ENCODE peak calls at places on chromosomes 6 and 20, in nine cellular contexts. One of them, this sample, is unnamed.

GRCh38 chr20:50400705-50401045 is 109.5 kb upstream of the PTPN1 start:
- DNase-seq in DMS153: no peak
- DNase-seq in GM03348: no peak
- DNase-seq in amniotic stem cell: no peak
- DNase-seq in SJSA1: no peak
- DNase-seq in NCI-H1105: no peak
- DNase-seq in CD8-positive, alpha-beta T cell: no peak
- DNase-seq in NB4: no peak
- DNase-seq in pons: no peak
- DNase-seq in this sample: no peak

GRCh38 chr20:4748847-4749246 is 27.1 kb downstream of the PRND start:
- DNase-seq in DMS153: no peak
- DNase-seq in GM03348: no peak
- DNase-seq in amniotic stem cell: no peak
- DNase-seq in SJSA1: no peak
- DNase-seq in NCI-H1105: no peak
- DNase-seq in CD8-positive, alpha-beta T cell: no peak
- DNase-seq in NB4: no peak
- DNase-seq in pons: no peak
- DNase-seq in this sample: no peak

GRCh38 chr20:37758332-37758731 is 64.5 kb downstream of the CTNNBL1 start:
- DNase-seq in DMS153: no peak
- DNase-seq in GM03348: no peak
- DNase-seq in amniotic stem cell: no peak
- DNase-seq in SJSA1: no peak
- DNase-seq in NCI-H1105: no peak
- DNase-seq in CD8-positive, alpha-beta T cell: no peak
- DNase-seq in NB4: peak; percentile 3
- DNase-seq in pons: no peak
- DNase-seq in this sample: peak; percentile 11

GRCh38 chr6:34652263-34652662 is 44.3 kb downstream of the ILRUN start:
- DNase-seq in DMS153: no peak
- DNase-seq in GM03348: no peak
- DNase-seq in amniotic stem cell: no peak
- DNase-seq in SJSA1: no peak
- DNase-seq in NCI-H1105: no peak
- DNase-seq in CD8-positive, alpha-beta T cell: no peak
- DNase-seq in NB4: no peak
- DNase-seq in pons: no peak
- DNase-seq in this sample: no peak

GRCh38 chr6:49668083-49668511 is 31.5 kb upstream of the RHAG start:
- DNase-seq in DMS153: no peak
- DNase-seq in GM03348: no peak
- DNase-seq in amniotic stem cell: no peak
- DNase-seq in SJSA1: no peak
- DNase-seq in NCI-H1105: no peak
- DNase-seq in CD8-positive, alpha-beta T cell: no peak
- DNase-seq in NB4: no peak
- DNase-seq in pons: no peak
- DNase-seq in this sample: peak; percentile 5

GRCh38 chr20:50331469-50332251 is 141.0 kb downstream of the CEBPB start:
- DNase-seq in DMS153: no peak
- DNase-seq in GM03348: no peak
- DNase-seq in amniotic stem cell: no peak
- DNase-seq in SJSA1: no peak
- DNase-seq in NCI-H1105: no peak
- DNase-seq in CD8-positive, alpha-beta T cell: no peak
- DNase-seq in NB4: no peak
- DNase-seq in pons: no peak
- DNase-seq in this sample: no peak

GRCh38 chr20:24742436-24742835 is 206.6 kb upstream of the CST7 start:
- DNase-seq in DMS153: no peak
- DNase-seq in GM03348: no peak
- DNase-seq in amniotic stem cell: no peak
- DNase-seq in SJSA1: no peak
- DNase-seq in NCI-H1105: no peak
- DNase-seq in CD8-positive, alpha-beta T cell: no peak
- DNase-seq in NB4: no peak
- DNase-seq in pons: no peak
- DNase-seq in this sample: no peak

GRCh38 chr6:89464295-89464694 is 31.3 kb downstream of the ANKRD6 start:
- DNase-seq in DMS153: no peak
- DNase-seq in GM03348: no peak
- DNase-seq in amniotic stem cell: no peak
- DNase-seq in SJSA1: no peak
- DNase-seq in NCI-H1105: no peak
- DNase-seq in CD8-positive, alpha-beta T cell: no peak
- DNase-seq in NB4: no peak
- DNase-seq in pons: no peak
- DNase-seq in this sample: no peak

GRCh38 chr20:52200870-52201269 is 9.3 kb upstream of the ZFP64 start:
- DNase-seq in DMS153: peak; percentile 32
- DNase-seq in GM03348: no peak
- DNase-seq in amniotic stem cell: no peak
- DNase-seq in SJSA1: no peak
- DNase-seq in NCI-H1105: peak; percentile 20
- DNase-seq in CD8-positive, alpha-beta T cell: no peak
- DNase-seq in NB4: no peak
- DNase-seq in pons: no peak
- DNase-seq in this sample: no peak

GRCh38 chr6:5334341-5334740 is 73.0 kb downstream of the FARS2 start:
- DNase-seq in DMS153: no peak
- DNase-seq in GM03348: no peak
- DNase-seq in amniotic stem cell: no peak
- DNase-seq in SJSA1: no peak
- DNase-seq in NCI-H1105: no peak
- DNase-seq in CD8-positive, alpha-beta T cell: no peak
- DNase-seq in NB4: no peak
- DNase-seq in pons: no peak
- DNase-seq in this sample: no peak

GRCh38 chr20:54103067-54103761 is 32.8 kb upstream of the BCAS1 start:
- DNase-seq in DMS153: peak; percentile 6
- DNase-seq in GM03348: peak; percentile 72
- DNase-seq in amniotic stem cell: peak; percentile 41
- DNase-seq in SJSA1: peak; percentile 80
- DNase-seq in NCI-H1105: peak; percentile 41
- DNase-seq in CD8-positive, alpha-beta T cell: peak; percentile 57
- DNase-seq in NB4: peak; percentile 71
- DNase-seq in pons: peak; percentile 64
- DNase-seq in this sample: peak; percentile 82

GRCh38 chr6:167153523-167153959 is 4.2 kb downstream of the GPR31 start:
- DNase-seq in DMS153: no peak
- DNase-seq in GM03348: no peak
- DNase-seq in amniotic stem cell: no peak
- DNase-seq in SJSA1: peak; percentile 57
- DNase-seq in NCI-H1105: no peak
- DNase-seq in CD8-positive, alpha-beta T cell: no peak
- DNase-seq in NB4: peak; percentile 63
- DNase-seq in pons: peak; percentile 82
- DNase-seq in this sample: no peak

GRCh38 chr6:36755435-36756348 is 58.1 kb downstream of the RAB44 start:
- DNase-seq in DMS153: no peak
- DNase-seq in GM03348: no peak
- DNase-seq in amniotic stem cell: no peak
- DNase-seq in SJSA1: peak; percentile 61
- DNase-seq in NCI-H1105: no peak
- DNase-seq in CD8-positive, alpha-beta T cell: peak; percentile 44
- DNase-seq in NB4: peak; percentile 87
- DNase-seq in pons: no peak
- DNase-seq in this sample: no peak

GRCh38 chr20:61795669-61796630 is 269.7 kb downstream of the TAF4 start:
- DNase-seq in DMS153: no peak
- DNase-seq in GM03348: no peak
- DNase-seq in amniotic stem cell: no peak
- DNase-seq in SJSA1: no peak
- DNase-seq in NCI-H1105: no peak
- DNase-seq in CD8-positive, alpha-beta T cell: no peak
- DNase-seq in NB4: no peak
- DNase-seq in pons: no peak
- DNase-seq in this sample: no peak

GRCh38 chr20:19552144-19552895 is 205.7 kb upstream of the RIN2 start:
- DNase-seq in DMS153: no peak
- DNase-seq in GM03348: no peak
- DNase-seq in amniotic stem cell: no peak
- DNase-seq in SJSA1: no peak
- DNase-seq in NCI-H1105: no peak
- DNase-seq in CD8-positive, alpha-beta T cell: no peak
- DNase-seq in NB4: peak; percentile 5
- DNase-seq in pons: no peak
- DNase-seq in this sample: peak; percentile 75

GRCh38 chr6:116265081-116265829 is 11.4 kb upstream of the TSPYL4 start:
- DNase-seq in DMS153: peak; percentile 17
- DNase-seq in GM03348: no peak
- DNase-seq in amniotic stem cell: no peak
- DNase-seq in SJSA1: no peak
- DNase-seq in NCI-H1105: peak; percentile 55
- DNase-seq in CD8-positive, alpha-beta T cell: no peak
- DNase-seq in NB4: no peak
- DNase-seq in pons: no peak
- DNase-seq in this sample: no peak

GRCh38 chr20:58177799-58178198 is 50.7 kb downstream of the ANKRD60 start:
- DNase-seq in DMS153: no peak
- DNase-seq in GM03348: no peak
- DNase-seq in amniotic stem cell: no peak
- DNase-seq in SJSA1: no peak
- DNase-seq in NCI-H1105: no peak
- DNase-seq in CD8-positive, alpha-beta T cell: no peak
- DNase-seq in NB4: no peak
- DNase-seq in pons: no peak
- DNase-seq in this sample: no peak

GRCh38 chr6:100288311-100288710 is 176.4 kb downstream of the SIM1 start:
- DNase-seq in DMS153: no peak
- DNase-seq in GM03348: no peak
- DNase-seq in amniotic stem cell: no peak
- DNase-seq in SJSA1: no peak
- DNase-seq in NCI-H1105: no peak
- DNase-seq in CD8-positive, alpha-beta T cell: no peak
- DNase-seq in NB4: no peak
- DNase-seq in pons: no peak
- DNase-seq in this sample: no peak

GRCh38 chr20:61954276-61955021 is 111.2 kb downstream of the TAF4 start:
- DNase-seq in DMS153: peak; percentile 73
- DNase-seq in GM03348: no peak
- DNase-seq in amniotic stem cell: no peak
- DNase-seq in SJSA1: peak; percentile 31
- DNase-seq in NCI-H1105: peak; percentile 43
- DNase-seq in CD8-positive, alpha-beta T cell: no peak
- DNase-seq in NB4: no peak
- DNase-seq in pons: no peak
- DNase-seq in this sample: no peak

GRCh38 chr6:160300076-160300695 is 41.6 kb upstream of the SLC22A2 start:
- DNase-seq in DMS153: no peak
- DNase-seq in GM03348: no peak
- DNase-seq in amniotic stem cell: no peak
- DNase-seq in SJSA1: no peak
- DNase-seq in NCI-H1105: no peak
- DNase-seq in CD8-positive, alpha-beta T cell: no peak
- DNase-seq in NB4: no peak
- DNase-seq in pons: no peak
- DNase-seq in this sample: peak; percentile 64

GRCh38 chr6:150303256-150303655 is 65.6 kb upstream of the IYD start:
- DNase-seq in DMS153: no peak
- DNase-seq in GM03348: no peak
- DNase-seq in amniotic stem cell: no peak
- DNase-seq in SJSA1: no peak
- DNase-seq in NCI-H1105: no peak
- DNase-seq in CD8-positive, alpha-beta T cell: no peak
- DNase-seq in NB4: no peak
- DNase-seq in pons: no peak
- DNase-seq in this sample: no peak

GRCh38 chr6:44041461-44042260 is 85.6 kb downstream of the MRPL14 start:
- DNase-seq in DMS153: no peak
- DNase-seq in GM03348: peak; percentile 92
- DNase-seq in amniotic stem cell: peak; percentile 91
- DNase-seq in SJSA1: peak; percentile 96
- DNase-seq in NCI-H1105: no peak
- DNase-seq in CD8-positive, alpha-beta T cell: no peak
- DNase-seq in NB4: peak; percentile 78
- DNase-seq in pons: no peak
- DNase-seq in this sample: peak; percentile 86

GRCh38 chr20:44026932-44027685 is 112.5 kb downstream of the TOX2 start:
- DNase-seq in DMS153: no peak
- DNase-seq in GM03348: peak; percentile 35
- DNase-seq in amniotic stem cell: no peak
- DNase-seq in SJSA1: peak; percentile 33
- DNase-seq in NCI-H1105: no peak
- DNase-seq in CD8-positive, alpha-beta T cell: no peak
- DNase-seq in NB4: no peak
- DNase-seq in pons: peak; percentile 10
- DNase-seq in this sample: no peak

GRCh38 chr20:56515657-56516381 is 8.7 kb upstream of the FAM209A start:
- DNase-seq in DMS153: no peak
- DNase-seq in GM03348: peak; percentile 38
- DNase-seq in amniotic stem cell: no peak
- DNase-seq in SJSA1: no peak
- DNase-seq in NCI-H1105: no peak
- DNase-seq in CD8-positive, alpha-beta T cell: no peak
- DNase-seq in NB4: peak; percentile 39
- DNase-seq in pons: peak; percentile 69
- DNase-seq in this sample: no peak

GRCh38 chr20:34675993-34676641 is 775 bp downstream of the PIGU start:
- DNase-seq in DMS153: no peak
- DNase-seq in GM03348: no peak
- DNase-seq in amniotic stem cell: peak; percentile 10
- DNase-seq in SJSA1: no peak
- DNase-seq in NCI-H1105: no peak
- DNase-seq in CD8-positive, alpha-beta T cell: no peak
- DNase-seq in NB4: no peak
- DNase-seq in pons: peak; percentile 17
- DNase-seq in this sample: no peak

GRCh38 chr20:47238780-47239769 is 117.4 kb downstream of the ZMYND8 start:
- DNase-seq in DMS153: no peak
- DNase-seq in GM03348: no peak
- DNase-seq in amniotic stem cell: no peak
- DNase-seq in SJSA1: no peak
- DNase-seq in NCI-H1105: no peak
- DNase-seq in CD8-positive, alpha-beta T cell: no peak
- DNase-seq in NB4: no peak
- DNase-seq in pons: no peak
- DNase-seq in this sample: no peak

GRCh38 chr6:130018830-130019795 is 732 bp downstream of the L3MBTL3 start:
- DNase-seq in DMS153: no peak
- DNase-seq in GM03348: peak; percentile 55
- DNase-seq in amniotic stem cell: no peak
- DNase-seq in SJSA1: no peak
- DNase-seq in NCI-H1105: no peak
- DNase-seq in CD8-positive, alpha-beta T cell: peak; percentile 29
- DNase-seq in NB4: peak; percentile 62
- DNase-seq in pons: no peak
- DNase-seq in this sample: peak; percentile 66

GRCh38 chr20:48205786-48206185 is 420.5 kb upstream of the SULF2 start:
- DNase-seq in DMS153: no peak
- DNase-seq in GM03348: no peak
- DNase-seq in amniotic stem cell: no peak
- DNase-seq in SJSA1: no peak
- DNase-seq in NCI-H1105: no peak
- DNase-seq in CD8-positive, alpha-beta T cell: no peak
- DNase-seq in NB4: no peak
- DNase-seq in pons: no peak
- DNase-seq in this sample: no peak

GRCh38 chr6:151389640-151390275 is 1.6 kb downstream of the ZBTB2 start:
- DNase-seq in DMS153: peak; percentile 43
- DNase-seq in GM03348: peak; percentile 75
- DNase-seq in amniotic stem cell: peak; percentile 57
- DNase-seq in SJSA1: peak; percentile 62
- DNase-seq in NCI-H1105: peak; percentile 54
- DNase-seq in CD8-positive, alpha-beta T cell: peak; percentile 36
- DNase-seq in NB4: peak; percentile 82
- DNase-seq in pons: peak; percentile 86
- DNase-seq in this sample: peak; percentile 77

GRCh38 chr20:24780648-24781047 is 168.4 kb upstream of the CST7 start:
- DNase-seq in DMS153: no peak
- DNase-seq in GM03348: no peak
- DNase-seq in amniotic stem cell: no peak
- DNase-seq in SJSA1: peak; percentile 28
- DNase-seq in NCI-H1105: no peak
- DNase-seq in CD8-positive, alpha-beta T cell: no peak
- DNase-seq in NB4: no peak
- DNase-seq in pons: no peak
- DNase-seq in this sample: no peak

GRCh38 chr6:101543796-101544195 is 150.3 kb downstream of the GRIK2 start:
- DNase-seq in DMS153: no peak
- DNase-seq in GM03348: no peak
- DNase-seq in amniotic stem cell: no peak
- DNase-seq in SJSA1: no peak
- DNase-seq in NCI-H1105: no peak
- DNase-seq in CD8-positive, alpha-beta T cell: no peak
- DNase-seq in NB4: no peak
- DNase-seq in pons: no peak
- DNase-seq in this sample: no peak

This sample was measured in hepatocyte.